ENCODE peak calls at places on chromosome 1, in nine cellular contexts. One of them, this sample, is unnamed.

GRCh38 chr1:9960011-9960410 is 16.7 kb downstream of the NMNAT1 start:
- DNase-seq in WTC11: no peak
- DNase-seq in tibial nerve: no peak
- DNase-seq in DMS153: no peak
- DNase-seq in ACHN: no peak
- DNase-seq in NCI-H2171 treated with DMSO at 0.1 percent for 48 hours: peak
- DNase-seq in ovary: no peak
- DNase-seq in vagina: no peak
- DNase-seq in iris pigment epithelial cell: no peak
- DNase-seq in this sample: no peak

GRCh38 chr1:203888807-203889251 is 27.4 kb downstream of the SNRPE start:
- DNase-seq in NCI-H2171 treated with DMSO at 0.1 percent for 48 hours: no peak
- DNase-seq in ACHN: peak
- DNase-seq in vagina: no peak
- DNase-seq in WTC11: no peak
- DNase-seq in ovary: no peak
- DNase-seq in tibial nerve: no peak
- DNase-seq in DMS153: no peak
- DNase-seq in iris pigment epithelial cell: peak
- DNase-seq in this sample: no peak

GRCh38 chr1:29912413-29912812 is 676.1 kb downstream of the PTPRU start:
- DNase-seq in ovary: no peak
- DNase-seq in DMS153: no peak
- DNase-seq in tibial nerve: no peak
- DNase-seq in vagina: no peak
- DNase-seq in WTC11: no peak
- DNase-seq in iris pigment epithelial cell: peak
- DNase-seq in NCI-H2171 treated with DMSO at 0.1 percent for 48 hours: no peak
- DNase-seq in ACHN: peak
- DNase-seq in this sample: peak

GRCh38 chr1:174815036-174815435 is 184.7 kb upstream of the CACYBP start:
- DNase-seq in iris pigment epithelial cell: peak
- DNase-seq in DMS153: peak
- DNase-seq in WTC11: no peak
- DNase-seq in ovary: no peak
- DNase-seq in vagina: no peak
- DNase-seq in NCI-H2171 treated with DMSO at 0.1 percent for 48 hours: peak
- DNase-seq in ACHN: peak
- DNase-seq in tibial nerve: no peak
- DNase-seq in this sample: no peak

GRCh38 chr1:67429011-67429527 is 1.1 kb downstream of the SERBP1 start:
- DNase-seq in vagina: no peak
- DNase-seq in DMS153: no peak
- DNase-seq in ovary: no peak
- DNase-seq in iris pigment epithelial cell: peak
- DNase-seq in NCI-H2171 treated with DMSO at 0.1 percent for 48 hours: peak
- DNase-seq in ACHN: peak
- DNase-seq in WTC11: no peak
- DNase-seq in tibial nerve: no peak
- DNase-seq in this sample: no peak

GRCh38 chr1:211589782-211590721 is 11.1 kb upstream of the SLC30A1 start:
- DNase-seq in ACHN: peak
- DNase-seq in WTC11: no peak
- DNase-seq in ovary: peak
- DNase-seq in DMS153: no peak
- DNase-seq in vagina: no peak
- DNase-seq in tibial nerve: peak
- DNase-seq in NCI-H2171 treated with DMSO at 0.1 percent for 48 hours: no peak
- DNase-seq in iris pigment epithelial cell: peak
- DNase-seq in this sample: peak

GRCh38 chr1:117826551-117827078 is 102.8 kb downstream of the GDAP2 start:
- DNase-seq in vagina: no peak
- DNase-seq in WTC11: no peak
- DNase-seq in tibial nerve: no peak
- DNase-seq in DMS153: no peak
- DNase-seq in ACHN: peak
- DNase-seq in ovary: peak
- DNase-seq in NCI-H2171 treated with DMSO at 0.1 percent for 48 hours: no peak
- DNase-seq in iris pigment epithelial cell: peak
- DNase-seq in this sample: peak

GRCh38 chr1:228145498-228146425 is 4.0 kb upstream of the GJC2 start:
- DNase-seq in iris pigment epithelial cell: no peak
- DNase-seq in ovary: no peak
- DNase-seq in DMS153: no peak
- DNase-seq in tibial nerve: no peak
- DNase-seq in vagina: no peak
- DNase-seq in NCI-H2171 treated with DMSO at 0.1 percent for 48 hours: no peak
- DNase-seq in ACHN: no peak
- DNase-seq in WTC11: no peak
- DNase-seq in this sample: no peak

GRCh38 chr1:231407537-231408396 is 14.3 kb downstream of the EGLN1 start:
- DNase-seq in WTC11: no peak
- DNase-seq in DMS153: no peak
- DNase-seq in tibial nerve: no peak
- DNase-seq in vagina: no peak
- DNase-seq in ovary: no peak
- DNase-seq in ACHN: peak
- DNase-seq in NCI-H2171 treated with DMSO at 0.1 percent for 48 hours: no peak
- DNase-seq in iris pigment epithelial cell: peak
- DNase-seq in this sample: no peak

GRCh38 chr1:30478288-30478687 is 245.1 kb downstream of the MATN1 start:
- DNase-seq in ovary: no peak
- DNase-seq in WTC11: no peak
- DNase-seq in iris pigment epithelial cell: no peak
- DNase-seq in NCI-H2171 treated with DMSO at 0.1 percent for 48 hours: no peak
- DNase-seq in vagina: no peak
- DNase-seq in ACHN: no peak
- DNase-seq in DMS153: no peak
- DNase-seq in tibial nerve: no peak
- DNase-seq in this sample: peak

This sample was measured in sigmoid colon.